ENCODE peak calls at places on chromosome 2, in four cellular contexts. One of them, this sample, is unnamed.

GRCh38 chr2:35415282-35415681 is 940.3 kb upstream of the CRIM1 start:
- DNase-seq in astrocyte of the cerebellum: no peak
- DNase-seq in OCI-LY7: no peak
- DNase-seq in mesothelial cell of epicardium: no peak
- DNase-seq in this sample: no peak

GRCh38 chr2:153230977-153231376 is 247.6 kb downstream of the RPRM start:
- DNase-seq in astrocyte of the cerebellum: no peak
- DNase-seq in OCI-LY7: no peak
- DNase-seq in mesothelial cell of epicardium: no peak
- DNase-seq in this sample: no peak

GRCh38 chr2:176270100-176270750 is 983 bp downstream of the MTX2 start:
- DNase-seq in astrocyte of the cerebellum: no peak
- DNase-seq in OCI-LY7: no peak
- DNase-seq in mesothelial cell of epicardium: no peak
- DNase-seq in this sample: peak

GRCh38 chr2:112118148-112118547 is 20.0 kb upstream of the FBLN7 start:
- DNase-seq in astrocyte of the cerebellum: no peak
- DNase-seq in OCI-LY7: no peak
- DNase-seq in mesothelial cell of epicardium: no peak
- DNase-seq in this sample: no peak

GRCh38 chr2:112024896-112025491 is 30.1 kb upstream of the TMEM87B start:
- DNase-seq in astrocyte of the cerebellum: no peak
- DNase-seq in OCI-LY7: no peak
- DNase-seq in mesothelial cell of epicardium: no peak
- DNase-seq in this sample: no peak

GRCh38 chr2:205408690-205409089 is 273.6 kb upstream of the NRP2 start:
- DNase-seq in astrocyte of the cerebellum: peak
- DNase-seq in OCI-LY7: no peak
- DNase-seq in mesothelial cell of epicardium: no peak
- DNase-seq in this sample: no peak

GRCh38 chr2:23419171-23420090 is 34.5 kb downstream of the KLHL29 start:
- DNase-seq in astrocyte of the cerebellum: no peak
- DNase-seq in OCI-LY7: no peak
- DNase-seq in mesothelial cell of epicardium: no peak
- DNase-seq in this sample: no peak

GRCh38 chr2:74197049-74197448 is 1.4 kb upstream of the MTHFD2 start:
- DNase-seq in astrocyte of the cerebellum: no peak
- DNase-seq in OCI-LY7: no peak
- DNase-seq in mesothelial cell of epicardium: no peak
- DNase-seq in this sample: no peak

GRCh38 chr2:30266051-30266621 is 34.8 kb downstream of the LBH start:
- DNase-seq in astrocyte of the cerebellum: no peak
- DNase-seq in OCI-LY7: peak
- DNase-seq in mesothelial cell of epicardium: no peak
- DNase-seq in this sample: no peak

GRCh38 chr2:141515931-141516330 is 614.9 kb downstream of the LRP1B start:
- DNase-seq in astrocyte of the cerebellum: peak
- DNase-seq in OCI-LY7: no peak
- DNase-seq in mesothelial cell of epicardium: no peak
- DNase-seq in this sample: no peak

DNA sequence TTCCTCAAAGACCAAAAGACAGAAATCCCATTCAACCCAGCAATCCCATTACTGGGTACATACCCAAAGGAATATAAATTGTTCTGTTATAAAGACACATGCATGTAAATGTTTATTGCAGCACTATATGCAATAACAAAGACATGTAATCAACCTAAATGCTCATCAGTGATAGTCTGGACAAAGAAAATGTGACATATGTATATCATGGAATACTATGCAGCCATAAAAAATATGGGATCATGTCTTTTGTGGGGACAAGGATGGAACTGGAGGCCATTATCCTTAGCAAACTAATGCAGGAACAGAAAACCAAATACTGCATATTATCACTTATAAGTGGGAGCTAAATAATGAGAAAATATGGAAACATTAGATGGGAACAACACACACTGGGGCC is 2.7 kb upstream of the HNMT start:
- DNase-seq in astrocyte of the cerebellum: no peak
- DNase-seq in OCI-LY7: no peak
- DNase-seq in mesothelial cell of epicardium: no peak
- DNase-seq in this sample: no peak
- TF ChIP-seq CTCF in astrocyte of the cerebellum: no peak
- TF ChIP-seq CTCF in OCI-LY7: no peak
- TF ChIP-seq CTCF in mesothelial cell of epicardium: no peak
- TF ChIP-seq CTCF in this sample: no peak

GRCh38 chr2:154697422-154698237 is 865 bp upstream of the KCNJ3 start:
- DNase-seq in astrocyte of the cerebellum: no peak
- DNase-seq in OCI-LY7: no peak
- DNase-seq in mesothelial cell of epicardium: no peak
- DNase-seq in this sample: peak
- TF ChIP-seq CTCF in astrocyte of the cerebellum: no peak
- TF ChIP-seq CTCF in OCI-LY7: no peak
- TF ChIP-seq CTCF in mesothelial cell of epicardium: no peak
- TF ChIP-seq CTCF in this sample: no peak

GRCh38 chr2:152175012-152175367 is 573 bp downstream of the STAM2 start:
- DNase-seq in astrocyte of the cerebellum: no peak
- DNase-seq in OCI-LY7: peak
- DNase-seq in mesothelial cell of epicardium: no peak
- DNase-seq in this sample: peak

GRCh38 chr2:152175368-152176112 is at the start of gene STAM2:
- DNase-seq in astrocyte of the cerebellum: peak
- DNase-seq in OCI-LY7: peak
- DNase-seq in mesothelial cell of epicardium: peak
- DNase-seq in this sample: peak

GRCh38 chr2:152174574-152174973 is 989 bp downstream of the STAM2 start:
- DNase-seq in astrocyte of the cerebellum: no peak
- DNase-seq in OCI-LY7: no peak
- DNase-seq in mesothelial cell of epicardium: no peak
- DNase-seq in this sample: no peak

GRCh38 chr2:152171733-152172132 is 3.8 kb downstream of the STAM2 start:
- DNase-seq in astrocyte of the cerebellum: no peak
- DNase-seq in OCI-LY7: no peak
- DNase-seq in mesothelial cell of epicardium: no peak
- DNase-seq in this sample: no peak

DNA sequence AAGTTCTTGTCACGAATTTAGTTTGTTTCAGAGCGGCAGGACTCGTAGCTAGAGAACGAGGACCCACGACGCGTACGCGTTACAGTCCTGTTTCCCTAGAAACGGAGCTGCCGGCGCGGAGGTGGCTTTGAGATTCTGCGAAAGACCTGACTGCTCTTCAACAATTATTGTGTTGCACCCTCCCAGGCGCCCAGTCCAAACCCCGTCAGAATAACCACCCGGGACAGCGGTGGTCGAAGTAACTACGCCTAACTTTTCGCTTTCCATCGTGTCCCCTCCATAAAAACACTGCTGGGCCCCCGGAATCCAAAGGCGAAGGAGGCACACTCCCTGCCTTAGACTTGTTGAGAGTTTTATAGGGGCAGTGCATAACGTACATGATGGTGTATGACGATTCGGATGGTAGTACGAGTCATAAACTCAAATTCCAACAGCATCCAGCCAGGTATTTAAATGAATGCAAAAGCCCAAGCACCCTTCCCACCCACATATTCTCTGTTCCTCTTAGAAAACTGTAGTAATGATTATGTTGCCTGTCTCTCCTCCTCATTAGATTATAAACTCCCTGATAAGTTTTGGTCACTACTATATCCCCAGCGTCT is 651 bp upstream of the STAM2 start:
- DNase-seq in astrocyte of the cerebellum: no peak
- DNase-seq in OCI-LY7: no peak
- DNase-seq in mesothelial cell of epicardium: no peak
- DNase-seq in this sample: peak
- TF ChIP-seq CTCF in astrocyte of the cerebellum: no peak
- TF ChIP-seq CTCF in OCI-LY7: peak
- TF ChIP-seq CTCF in mesothelial cell of epicardium: peak
- TF ChIP-seq CTCF in this sample: no peak

DNA sequence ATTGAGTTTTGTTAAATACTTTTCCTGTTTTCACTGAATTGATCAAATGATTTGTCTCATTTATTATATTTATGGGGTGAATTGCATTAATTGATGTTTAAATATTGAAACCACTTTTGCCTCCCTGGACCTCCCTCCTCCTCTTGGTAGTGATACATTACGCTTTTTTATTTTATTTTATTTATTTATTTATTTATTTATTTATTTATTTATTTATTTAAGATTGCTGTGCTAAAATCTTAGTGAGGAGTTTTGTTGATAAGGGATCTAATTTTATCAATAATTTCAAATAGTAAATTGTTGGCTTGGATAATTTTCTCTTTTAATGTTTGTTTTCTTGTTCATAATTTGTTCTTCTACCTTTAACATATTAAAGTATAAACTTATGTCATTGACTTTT is 1281.0 kb upstream of the NXPH2 start:
- DNase-seq in astrocyte of the cerebellum: no peak
- DNase-seq in OCI-LY7: no peak
- DNase-seq in mesothelial cell of epicardium: no peak
- DNase-seq in this sample: no peak
- TF ChIP-seq CTCF in astrocyte of the cerebellum: no peak
- TF ChIP-seq CTCF in OCI-LY7: no peak
- TF ChIP-seq CTCF in mesothelial cell of epicardium: no peak
- TF ChIP-seq CTCF in this sample: no peak